ENCODE peak calls at places on chromosomes 1 and 21, in nine cellular contexts. V, J, T, G, K, N, F, L and W are unnamed samples. For H3K36me3, the result is how much of the 10 kb centered on the place peaks cover.

GRCh38 chr1:2060535-2060934 is 10.3 kb downstream of the PRKCZ start:
- DNase-seq in G (no peak), V (no peak), N (no peak), K (no peak), J (no peak), T (no peak), F (no peak), L (no peak), W (no peak)

GRCh38 chr1:172951728-172952365 is 98.9 kb downstream of the TNFSF18 start:
- DNase-seq in G (peak), N (no peak), T (no peak), K (no peak), V (no peak), F (no peak), L (no peak), J (peak), W (no peak)

GRCh38 chr1:39159224-39160036 is 45.1 kb upstream of the MACF1 start:
- DNase-seq in J (no peak), N (peak), L (no peak), T (no peak), F (peak), K (no peak), G (peak), V (peak), W (no peak)

GRCh38 chr1:233281711-233282581 is 13.6 kb downstream of the PCNX2 start:
- DNase-seq in F (no peak), T (no peak), G (no peak), K (peak), N (peak), J (peak), L (no peak), V (no peak), W (peak)

GRCh38 chr1:29083318-29084195 is 40.1 kb downstream of the TMEM200B start:
- DNase-seq in V (no peak), N (no peak), K (no peak), L (no peak), F (no peak), J (no peak), T (no peak), G (no peak), W (no peak)

GRCh38 chr1:154765970-154766369 is 104.1 kb downstream of the KCNN3 start:
- DNase-seq in N (no peak), G (peak), V (peak), T (no peak), L (no peak), J (peak), F (no peak), K (no peak), W (peak)

GRCh38 chr1:12040457-12041051 is 21.3 kb downstream of the MIIP start:
- DNase-seq in G (no peak), V (no peak), J (peak), F (no peak), T (no peak), L (no peak), K (no peak), N (no peak), W (peak)

GRCh38 chr21:42330380-42331336 is 15.4 kb upstream of the TFF3 start:
- DNase-seq in T (no peak), J (no peak), F (peak), V (no peak), K (no peak), N (no peak), G (no peak), L (no peak), W (no peak)

GRCh38 chr1:221667504-221667903 is 74.4 kb downstream of the DUSP10 start:
- DNase-seq in V (no peak), G (peak), L (no peak), J (peak), F (no peak), N (peak), K (no peak), T (no peak), W (peak)

GRCh38 chr1:199194862-199195261 is 556.0 kb downstream of the PTPRC start:
- DNase-seq in V (no peak), G (no peak), K (no peak), J (no peak), L (no peak), F (no peak), T (no peak), N (no peak), W (no peak)

GRCh38 chr1:17852383-17852782 is 97.2 kb downstream of the ACTL8 start:
- DNase-seq in G (no peak), K (no peak), N (no peak), F (no peak), J (no peak), L (no peak), T (no peak), V (no peak), W (no peak)

GRCh38 chr1:47582891-47583608 is 145.2 kb downstream of the FOXD2 start:
- DNase-seq in J (no peak), F (peak), N (no peak), T (peak), K (no peak), G (no peak), V (no peak), L (no peak), W (peak)

GRCh38 chr1:22978299-22978698 is 5.6 kb upstream of the LACTBL1 start:
- DNase-seq in L (no peak), J (peak), K (no peak), F (no peak), N (no peak), T (no peak), V (no peak), G (no peak), W (peak)

GRCh38 chr1:90969241-90969640 is 52.6 kb downstream of the ZNF644 start:
- DNase-seq in K (no peak), G (no peak), L (no peak), F (no peak), N (no peak), T (no peak), V (no peak), J (no peak), W (no peak)

GRCh38 chr1:65965112-65965511 is 172.4 kb downstream of the PDE4B start:
- DNase-seq in K (no peak), N (no peak), V (no peak), T (no peak), F (no peak), G (no peak), J (no peak), L (no peak), W (no peak)

GRCh38 chr1:54604572-54605370 is 18.6 kb downstream of the FAM151A start:
- DNase-seq in T (no peak), G (no peak), N (no peak), L (no peak), K (peak), V (no peak), F (no peak), J (no peak), W (no peak)

GRCh38 chr1:34362949-34363348 is 186.2 kb downstream of the C1orf94 start:
- DNase-seq in T (no peak), K (no peak), J (no peak), G (no peak), L (no peak), N (no peak), V (no peak), F (no peak), W (no peak)

GRCh38 chr1:153357076-153357852 is 390 bp upstream of the S100A9 start:
- DNase-seq in V (peak), K (no peak), J (no peak), T (peak), G (no peak), N (peak), F (peak), L (peak), W (no peak)

GRCh38 chr1:153353226-153353947 is 4.3 kb upstream of the S100A9 start:
- DNase-seq in V (peak), N (no peak), L (no peak), J (peak), G (peak), F (peak), K (no peak), T (no peak), W (no peak)

GRCh38 chr1:153354515-153355193 is 3.0 kb upstream of the S100A9 start:
- DNase-seq in T (no peak), G (no peak), K (no peak), V (no peak), F (peak), N (no peak), J (no peak), L (no peak), W (no peak)

GRCh38 chr1:153356392-153357075 is 1.1 kb upstream of the S100A9 start:
- DNase-seq in J (no peak), T (no peak), L (no peak), F (peak), V (no peak), N (no peak), K (no peak), G (no peak), W (no peak)

GRCh38 chr1:153355445-153356071 is 2.1 kb upstream of the S100A9 start:
- DNase-seq in F (peak), V (peak), L (peak), G (peak), T (peak), J (peak), K (peak), N (peak), W (peak)
- TF ChIP-seq CTCF in F (peak), V (peak), L (peak), G (peak), T (no peak), J (peak), K (peak), N (no peak), W (peak)

DNA sequence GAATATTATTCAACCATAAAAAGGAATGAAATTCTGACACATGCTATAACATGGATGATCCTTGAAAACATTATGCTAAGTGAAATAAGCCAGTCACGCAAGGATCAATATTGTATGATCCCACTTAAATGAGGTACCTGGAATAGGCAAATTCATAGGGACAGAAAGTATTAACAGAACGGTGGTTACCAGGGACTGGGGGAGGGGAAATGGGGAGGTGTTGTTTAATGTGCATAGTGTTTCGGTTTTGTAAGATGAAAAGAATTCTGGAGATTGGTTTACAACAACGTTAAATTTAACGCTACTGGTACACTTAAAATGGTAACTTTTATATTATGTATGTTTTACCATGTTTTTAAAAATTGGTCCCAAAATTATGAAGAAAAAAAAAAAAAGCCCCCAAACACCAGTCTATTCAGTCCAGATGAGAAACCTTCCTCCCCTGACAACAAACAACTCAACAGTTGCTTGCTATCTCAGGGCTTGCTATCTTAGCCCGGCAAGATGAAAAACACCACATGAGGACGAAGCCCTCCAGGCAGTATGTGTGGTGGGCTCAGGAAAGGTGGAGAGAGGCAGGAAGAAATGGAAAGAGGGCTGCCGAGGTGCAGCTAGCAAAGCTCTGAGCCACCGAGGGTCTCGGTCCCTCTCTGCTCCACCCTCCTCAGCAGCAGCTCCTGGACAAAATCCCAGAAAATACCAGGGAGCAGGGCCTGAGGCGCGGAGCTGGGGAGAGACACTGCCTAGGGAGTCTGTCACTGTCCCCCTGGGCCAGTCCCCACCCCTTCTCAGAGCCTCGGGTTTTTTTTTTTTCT is 8.5 kb downstream of the NUAK2 start:
- DNase-seq in L (no peak), V (no peak), K (no peak), G (no peak), N (no peak), J (no peak), F (no peak), T (no peak), W (no peak)
- H3K27ac ChIP-seq in L (peak), V (no peak), K (no peak), G (peak), N (peak), J (peak), F (peak), T (peak), W (peak)

DNA sequence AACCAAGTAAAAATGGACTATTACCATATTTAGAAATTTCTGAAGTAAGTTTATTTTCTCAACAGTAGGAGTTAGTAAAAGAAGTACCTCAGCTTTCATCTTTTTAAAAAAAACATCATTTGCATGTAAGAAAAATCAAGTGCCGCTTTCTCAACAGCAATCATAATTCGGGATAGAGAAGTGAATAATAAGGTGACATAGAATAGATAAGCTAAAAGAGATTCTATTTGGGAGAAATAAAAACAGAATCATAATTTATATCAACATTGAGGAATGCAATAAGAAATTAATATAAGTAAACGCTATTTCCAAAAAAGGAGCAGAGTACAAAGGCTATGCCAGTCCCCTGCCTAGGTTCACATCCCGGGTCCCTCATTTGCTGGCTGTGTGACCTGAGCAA is 330.9 kb upstream of the GREM2 start:
- DNase-seq in J (no peak), F (no peak), L (no peak), V (no peak), K (no peak), G (no peak), T (no peak), N (no peak), W (no peak)
- H3K36me3 ChIP-seq in J (under half), F (under half), L (under half), V (under half), K (under half), G (under half), T (under half), N (under half), W (under half)

GRCh38 chr1:153531638-153532037 is 4.2 kb downstream of the S100A6 start:
- DNase-seq in N (no peak), F (no peak), G (no peak), J (no peak), T (no peak), K (no peak), V (no peak), L (no peak), W (no peak)

GRCh38 chr1:153534226-153534932 is 1.4 kb downstream of the S100A6 start:
- DNase-seq in K (no peak), J (no peak), T (no peak), L (peak), N (no peak), V (no peak), F (no peak), G (no peak), W (no peak)

GRCh38 chr1:153533689-153534201 is 2.0 kb downstream of the S100A6 start:
- DNase-seq in F (peak), G (peak), N (no peak), K (no peak), J (peak), V (peak), L (peak), T (peak), W (peak)

GRCh38 chr1:153532161-153532560 is 3.6 kb downstream of the S100A6 start:
- DNase-seq in J (no peak), K (peak), T (no peak), N (no peak), G (no peak), F (no peak), L (no peak), V (no peak), W (no peak)

DNA sequence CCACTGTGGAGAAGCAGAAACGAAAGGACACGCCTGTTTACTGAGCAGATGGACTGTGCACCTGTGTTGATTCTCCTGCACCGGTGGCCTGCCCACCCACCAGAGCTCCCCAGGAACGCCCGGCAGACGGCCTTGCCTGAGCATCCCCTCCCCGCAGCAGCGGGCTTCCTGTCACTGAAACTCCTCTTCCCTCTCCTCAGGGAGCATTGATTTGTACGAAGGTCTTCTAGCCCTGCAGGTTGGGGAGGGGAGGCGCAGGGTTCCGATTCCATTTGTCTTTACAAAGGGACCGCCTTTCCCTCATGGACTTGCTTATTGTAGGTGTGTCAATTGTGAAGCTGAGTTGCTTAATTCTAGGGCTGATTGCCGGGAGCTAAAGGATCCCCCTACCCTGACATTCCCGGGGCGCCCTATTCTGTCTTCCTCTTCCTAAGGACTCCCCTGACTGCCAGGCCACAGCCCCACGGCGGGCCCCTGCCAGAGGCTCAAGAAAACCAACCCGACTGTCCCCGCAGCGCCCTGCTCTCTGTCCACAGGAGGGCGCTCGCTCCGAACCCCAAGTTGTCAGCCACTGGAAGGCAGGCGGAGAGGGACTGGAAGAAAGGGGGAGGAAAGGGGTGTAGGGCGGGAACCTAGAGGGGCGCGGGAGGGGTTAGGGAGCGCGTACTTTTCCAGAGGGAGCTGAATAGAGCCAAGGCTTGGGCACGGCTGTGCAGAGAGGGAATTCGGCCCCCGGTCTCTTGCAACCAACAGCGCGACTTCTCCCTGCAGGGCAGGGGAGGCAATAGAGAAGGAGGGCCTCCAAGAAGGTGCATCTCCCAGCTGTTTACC is 2.8 kb downstream of the S100A6 start:
- DNase-seq in G (peak), N (peak), F (peak), L (peak), T (peak), J (peak), K (no peak), V (peak), W (peak)
- TF ChIP-seq CTCF in G (peak), N (peak), F (peak), L (peak), T (peak), J (peak), K (peak), V (peak), W (peak)

DNA sequence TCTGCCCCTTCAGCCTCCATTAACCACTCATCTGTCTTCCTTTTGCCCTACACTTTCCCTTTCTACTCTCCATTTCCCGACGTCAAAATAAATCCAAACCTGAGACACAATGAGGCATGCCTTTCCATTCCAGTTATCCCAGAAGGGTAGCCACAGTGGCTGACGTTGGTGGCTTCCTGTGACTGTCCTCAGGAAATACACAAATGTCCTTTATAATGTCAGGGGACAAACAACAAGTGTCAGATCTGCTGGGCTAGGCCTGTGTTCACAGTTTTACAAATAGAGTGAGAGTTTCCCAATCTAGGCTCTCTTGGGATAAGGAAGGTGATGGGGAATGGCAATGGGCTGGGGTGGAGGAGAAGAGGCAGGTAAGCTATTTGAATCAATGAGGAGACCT is 135.3 kb downstream of the BRINP2 start:
- DNase-seq in J (no peak), K (no peak), N (no peak), T (no peak), G (no peak), L (no peak), F (no peak), V (no peak), W (no peak)
- H3K27ac ChIP-seq in J (no peak), K (no peak), N (no peak), T (no peak), G (no peak), L (no peak), F (no peak), V (no peak), W (no peak)